ENCODE peak calls at places on chromosomes 3 and 15, in five cellular contexts. Z is GM20000, G is neural crest cell, K is SW480, R is astrocyte of the cerebellum. B is an unnamed sample.

GRCh38 chr15:60854858-60855568 is 374.1 kb downstream of the RORA start:
- DNase-seq in Z (no peak), G (no peak), K (peak), R (no peak), B (no peak)

GRCh38 chr3:191592105-191592504 is 131.1 kb downstream of the PYDC2 start:
- DNase-seq in Z (no peak), G (no peak), K (no peak), R (no peak), B (no peak)

GRCh38 chr15:93719941-93720351 is 511.4 kb upstream of the MCTP2 start:
- DNase-seq in Z (no peak), G (no peak), K (no peak), R (no peak), B (no peak)

GRCh38 chr3:133837487-133838295 is 32.1 kb downstream of the SRPRB start:
- DNase-seq in Z (no peak), G (no peak), K (no peak), R (no peak), B (no peak)

GRCh38 chr3:142288032-142288638 is 62.8 kb upstream of the GK5 start:
- DNase-seq in Z (no peak), G (no peak), K (no peak), R (no peak), B (no peak)

GRCh38 chr15:48550822-48551525 is 94.5 kb downstream of the FBN1 start:
- DNase-seq in Z (no peak), G (no peak), K (no peak), R (no peak), B (no peak)

GRCh38 chr15:65827065-65827464 is 35.0 kb upstream of the DENND4A start:
- DNase-seq in Z (no peak), G (no peak), K (no peak), R (no peak), B (no peak)

GRCh38 chr3:88142094-88142624 is 7.6 kb upstream of the C3orf38 start:
- DNase-seq in Z (no peak), G (no peak), K (no peak), R (no peak), B (no peak)

GRCh38 chr3:101848326-101848725 is 988 bp upstream of the NFKBIZ start:
- DNase-seq in Z (no peak), G (no peak), K (no peak), R (no peak), B (no peak)

GRCh38 chr3:58260261-58260731 is 22.7 kb downstream of the ABHD6 start:
- DNase-seq in Z (no peak), G (no peak), K (peak), R (peak), B (no peak)

GRCh38 chr15:38479286-38479685 is 25.4 kb downstream of the FAM98B start:
- DNase-seq in Z (no peak), G (no peak), K (no peak), R (no peak), B (no peak)

GRCh38 chr3:42556089-42556632 is 25.6 kb downstream of the SEC22C start:
- DNase-seq in Z (no peak), G (no peak), K (peak), R (no peak), B (no peak)

GRCh38 chr3:163951397-163951987 is 1126.8 kb downstream of the SI start:
- DNase-seq in Z (no peak), G (no peak), K (no peak), R (no peak), B (no peak)

GRCh38 chr15:65914981-65915925 is 46.0 kb downstream of the RAB11A start:
- DNase-seq in Z (no peak), G (no peak), K (no peak), R (no peak), B (no peak)

GRCh38 chr15:45179221-45179985 is 8.4 kb downstream of the SHF start:
- DNase-seq in Z (peak), G (no peak), K (peak), R (no peak), B (no peak)

GRCh38 chr3:64838150-64838735 is 150.4 kb upstream of the ADAMTS9 start:
- DNase-seq in Z (no peak), G (no peak), K (no peak), R (no peak), B (no peak)

GRCh38 chr3:396293-396692 is 199.7 kb downstream of the CHL1 start:
- DNase-seq in Z (no peak), G (no peak), K (no peak), R (no peak), B (no peak)

GRCh38 chr15:93235321-93235720 is 146.3 kb upstream of the RGMA start:
- DNase-seq in Z (no peak), G (no peak), K (no peak), R (no peak), B (no peak)

GRCh38 chr15:48185527-48185926 is 5.9 kb upstream of the CTXN2 start:
- DNase-seq in Z (no peak), G (no peak), K (no peak), R (no peak), B (no peak)

GRCh38 chr3:136862611-136862951 is 573 bp downstream of the NCK1 start:
- DNase-seq in Z (peak), G (no peak), K (peak), R (no peak), B (no peak)

GRCh38 chr15:48052871-48053383 is 67.9 kb upstream of the SLC24A5 start:
- DNase-seq in Z (no peak), G (no peak), K (peak), R (no peak), B (no peak)

GRCh38 chr3:162142511-162142910 is 645.9 kb downstream of the OTOL1 start:
- DNase-seq in Z (no peak), G (no peak), K (no peak), R (peak), B (no peak)

GRCh38 chr3:177370396-177370795 is 173.1 kb upstream of the TBL1XR1 start:
- DNase-seq in Z (no peak), G (no peak), K (no peak), R (no peak), B (no peak)

GRCh38 chr3:172848910-172849309 is 98.4 kb downstream of the ECT2 start:
- DNase-seq in Z (no peak), G (no peak), K (no peak), R (peak), B (no peak)

GRCh38 chr15:98801234-98801561 is 152.9 kb downstream of the IGF1R start:
- DNase-seq in Z (no peak), G (peak), K (peak), R (no peak), B (no peak)

GRCh38 chr3:82509951-82510603 is 748.6 kb upstream of the GBE1 start:
- DNase-seq in Z (no peak), G (no peak), K (no peak), R (no peak), B (no peak)

GRCh38 chr3:101720851-101721649 is 3.4 kb upstream of the CEP97 start:
- DNase-seq in Z (no peak), G (no peak), K (no peak), R (no peak), B (no peak)